ENCODE peak calls at places on chromosomes 16 and 17, in five cellular contexts. E is OCI-M1; Q is stimulated activated CD4-positive, alpha-beta T cell treated with anti-CD3 and anti-CD28 coated beads, Interleukin-1b, Interleukin-23, amount 100 ng/mL, for 24 hours; Z is uterus; A is hypothalamus. H is an unnamed sample.

GRCh38 chr16:24117680-24118079 is 138.5 kb upstream of the CACNG3 start:
- DNase-seq in E (no peak), Q (no peak), Z (no peak), A (no peak), H (no peak)

GRCh38 chr16:85601730-85602401 is 11.3 kb upstream of the GSE1 start:
- DNase-seq in E (no peak), Q (no peak), Z (peak), A (no peak), H (no peak)

GRCh38 chr17:63078707-63079106 is 112.7 kb downstream of the TANC2 start:
- DNase-seq in E (no peak), Q (no peak), Z (no peak), A (no peak), H (no peak)

GRCh38 chr16:83272201-83272600 is 535.6 kb upstream of the HSBP1 start:
- DNase-seq in E (no peak), Q (no peak), Z (no peak), A (no peak), H (no peak)

GRCh38 chr17:43875476-43876147 is 28.6 kb downstream of the CD300LG start:
- DNase-seq in E (no peak), Q (no peak), Z (no peak), A (no peak), H (no peak)

GRCh38 chr17:34409352-34409751 is 46.3 kb upstream of the CCL1 start:
- DNase-seq in E (no peak), Q (no peak), Z (no peak), A (no peak), H (no peak)

GRCh38 chr17:4605826-4606225 is 21.5 kb downstream of the SMTNL2 start:
- DNase-seq in E (peak), Q (no peak), Z (peak), A (no peak), H (no peak)

GRCh38 chr17:4764612-4765011 is 7.1 kb upstream of the TM4SF5 start:
- DNase-seq in E (peak), Q (no peak), Z (no peak), A (no peak), H (no peak)

GRCh38 chr17:78332991-78333390 is 26.9 kb downstream of the SOCS3 start:
- DNase-seq in E (no peak), Q (no peak), Z (no peak), A (no peak), H (no peak)

GRCh38 chr17:50205111-50205821 is 3.8 kb upstream of the COL1A1 start:
- DNase-seq in E (no peak), Q (no peak), Z (peak), A (no peak), H (no peak)

GRCh38 chr16:3171855-3172593 is 16.0 kb upstream of the OR1F1 start:
- DNase-seq in E (peak), Q (no peak), Z (no peak), A (no peak), H (no peak)

GRCh38 chr17:4635823-4636375 is 5.6 kb downstream of the ALOX15 start:
- DNase-seq in E (peak), Q (no peak), Z (no peak), A (no peak), H (peak)